ENCODE peak calls at places on chromosomes 13 and 19, in four cellular contexts. One of them, this sample, is unnamed.

GRCh38 chr19:17479325-17479791 is 9.0 kb downstream of the SLC27A1 start:
- DNase-seq in endothelial cell: no peak
- DNase-seq in pulmonary artery endothelial cell: no peak
- DNase-seq in body of pancreas: no peak
- DNase-seq in this sample: no peak

GRCh38 chr13:33272531-33273124 is 12.9 kb downstream of the STARD13 start:
- DNase-seq in endothelial cell: no peak
- DNase-seq in pulmonary artery endothelial cell: no peak
- DNase-seq in body of pancreas: peak
- DNase-seq in this sample: peak

GRCh38 chr19:38830039-38830733 is 1.4 kb downstream of the ECH1 start:
- DNase-seq in body of pancreas: no peak
- DNase-seq in pulmonary artery endothelial cell: no peak
- DNase-seq in endothelial cell: no peak
- DNase-seq in this sample: no peak

GRCh38 chr19:38731654-38732301 is 12.5 kb downstream of the CAPN12 start:
- DNase-seq in pulmonary artery endothelial cell: no peak
- DNase-seq in endothelial cell: no peak
- DNase-seq in body of pancreas: peak
- DNase-seq in this sample: peak

GRCh38 chr13:102309110-102309509 is 92.7 kb downstream of the FGF14 start:
- DNase-seq in pulmonary artery endothelial cell: no peak
- DNase-seq in body of pancreas: no peak
- DNase-seq in endothelial cell: no peak
- DNase-seq in this sample: no peak

GRCh38 chr13:97130201-97130600 is 91.9 kb upstream of the MBNL2 start:
- DNase-seq in pulmonary artery endothelial cell: no peak
- DNase-seq in endothelial cell: no peak
- DNase-seq in body of pancreas: no peak
- DNase-seq in this sample: no peak

GRCh38 chr13:75368167-75368566 is 113.8 kb downstream of the TBC1D4 start:
- DNase-seq in pulmonary artery endothelial cell: peak
- DNase-seq in body of pancreas: no peak
- DNase-seq in endothelial cell: no peak
- DNase-seq in this sample: no peak

GRCh38 chr19:56217039-56217949 is 15.2 kb downstream of the ZSCAN5C start:
- DNase-seq in endothelial cell: peak
- DNase-seq in pulmonary artery endothelial cell: no peak
- DNase-seq in body of pancreas: no peak
- DNase-seq in this sample: no peak

GRCh38 chr13:44516771-44517170 is 59.4 kb downstream of the TSC22D1 start:
- DNase-seq in pulmonary artery endothelial cell: no peak
- DNase-seq in endothelial cell: no peak
- DNase-seq in body of pancreas: no peak
- DNase-seq in this sample: no peak

GRCh38 chr13:26983533-26984315 is 187.9 kb downstream of the USP12 start:
- DNase-seq in endothelial cell: no peak
- DNase-seq in body of pancreas: no peak
- DNase-seq in pulmonary artery endothelial cell: no peak
- DNase-seq in this sample: no peak

GRCh38 chr13:31046711-31047279 is 114.3 kb downstream of the TEX26 start:
- DNase-seq in endothelial cell: no peak
- DNase-seq in body of pancreas: no peak
- DNase-seq in pulmonary artery endothelial cell: no peak
- DNase-seq in this sample: peak

GRCh38 chr13:103788061-103788652 is 721.9 kb upstream of the SLC10A2 start:
- DNase-seq in body of pancreas: no peak
- DNase-seq in pulmonary artery endothelial cell: no peak
- DNase-seq in endothelial cell: peak
- DNase-seq in this sample: no peak

GRCh38 chr19:31761281-31761913 is 412.2 kb upstream of the TSHZ3 start:
- DNase-seq in body of pancreas: no peak
- DNase-seq in pulmonary artery endothelial cell: no peak
- DNase-seq in endothelial cell: no peak
- DNase-seq in this sample: no peak

GRCh38 chr13:55000844-55001243 is 1972.2 kb downstream of the OLFM4 start:
- DNase-seq in pulmonary artery endothelial cell: no peak
- DNase-seq in endothelial cell: no peak
- DNase-seq in body of pancreas: no peak
- DNase-seq in this sample: no peak

GRCh38 chr13:51728972-51729371 is 75.0 kb downstream of the DHRS12 start:
- DNase-seq in pulmonary artery endothelial cell: no peak
- DNase-seq in body of pancreas: no peak
- DNase-seq in endothelial cell: no peak
- DNase-seq in this sample: no peak

GRCh38 chr13:100728201-100728600 is 53.6 kb upstream of the TMTC4 start:
- DNase-seq in body of pancreas: no peak
- DNase-seq in endothelial cell: no peak
- DNase-seq in pulmonary artery endothelial cell: no peak
- DNase-seq in this sample: no peak

This sample was measured in Peyer's patch.